ENCODE peak calls at places on chromosome 1, in ten cellular contexts. Q is pancreas; A is psoas muscle; C is heart right ventricle; Y is cardiac muscle cell; M is CD8-positive, alpha-beta memory T cell; P is RWPE2; I is endodermal cell; X is spleen; W is A549. F is an unnamed sample.

GRCh38 chr1:11616766-11617165 is 37.5 kb downstream of the FBXO2 start:
- DNase-seq in Q (no peak), A (no peak), C (no peak), Y (no peak), M (no peak), P (no peak), I (no peak), X (no peak), W (no peak), F (no peak)

GRCh38 chr1:64917328-64917861 is 49.0 kb downstream of the JAK1 start:
- DNase-seq in Q (no peak), A (peak), C (peak), Y (no peak), M (no peak), P (peak), I (peak), X (no peak), W (peak), F (no peak)

GRCh38 chr1:98292994-98293393 is 368.5 kb upstream of the SNX7 start:
- DNase-seq in Q (no peak), A (no peak), C (no peak), Y (no peak), M (no peak), P (no peak), I (no peak), X (no peak), W (peak), F (no peak)

GRCh38 chr1:17875882-17876280 is 120.7 kb downstream of the ACTL8 start:
- DNase-seq in Q (no peak), A (no peak), C (peak), Y (peak), M (no peak), P (peak), I (peak), X (peak), W (no peak), F (no peak)

GRCh38 chr1:161305872-161306519 is 3.8 kb downstream of the MPZ start:
- DNase-seq in Q (peak), A (peak), C (peak), Y (peak), M (peak), P (peak), I (peak), X (peak), W (no peak), F (peak)

GRCh38 chr1:200139661-200140250 is 112.2 kb downstream of the NR5A2 start:
- DNase-seq in Q (no peak), A (no peak), C (peak), Y (peak), M (no peak), P (no peak), I (no peak), X (no peak), W (peak), F (no peak)

GRCh38 chr1:171258429-171258828 is 10.1 kb downstream of the FMO1 start:
- DNase-seq in Q (no peak), A (no peak), C (no peak), Y (no peak), M (no peak), P (no peak), I (no peak), X (no peak), W (no peak), F (no peak)

GRCh38 chr1:231216515-231216914 is 24.5 kb upstream of the GNPAT start:
- DNase-seq in Q (no peak), A (no peak), C (no peak), Y (no peak), M (no peak), P (no peak), I (peak), X (peak), W (no peak), F (no peak)

GRCh38 chr1:162276493-162276892 is 100.2 kb downstream of the SPATA46 start:
- DNase-seq in Q (no peak), A (no peak), C (no peak), Y (peak), M (no peak), P (no peak), I (no peak), X (no peak), W (peak), F (no peak)

GRCh38 chr1:17881761-17882160 is 126.6 kb downstream of the ACTL8 start:
- DNase-seq in Q (no peak), A (no peak), C (no peak), Y (no peak), M (no peak), P (peak), I (peak), X (peak), W (no peak), F (no peak)

GRCh38 chr1:89949991-89950624 is 44.8 kb upstream of the ZNF326 start:
- DNase-seq in Q (no peak), A (no peak), C (no peak), Y (no peak), M (no peak), P (no peak), I (no peak), X (no peak), W (no peak), F (no peak)

GRCh38 chr1:232891656-232892317 is 58.6 kb upstream of the NTPCR start:
- DNase-seq in Q (no peak), A (no peak), C (no peak), Y (no peak), M (no peak), P (no peak), I (no peak), X (no peak), W (no peak), F (no peak)

GRCh38 chr1:203626910-203627246 is 246 bp downstream of the ATP2B4 start:
- DNase-seq in Q (peak), A (peak), C (no peak), Y (no peak), M (no peak), P (no peak), I (no peak), X (peak), W (no peak), F (no peak)

GRCh38 chr1:39625009-39625408 is 14.4 kb downstream of the HEYL start:
- DNase-seq in Q (no peak), A (no peak), C (no peak), Y (no peak), M (no peak), P (no peak), I (no peak), X (no peak), W (no peak), F (no peak)

GRCh38 chr1:39623053-39623452 is 16.4 kb downstream of the HEYL start:
- DNase-seq in Q (peak), A (peak), C (peak), Y (no peak), M (no peak), P (no peak), I (no peak), X (no peak), W (no peak), F (no peak)

GRCh38 chr1:39626646-39627045 is 12.8 kb downstream of the HEYL start:
- DNase-seq in Q (no peak), A (no peak), C (no peak), Y (no peak), M (no peak), P (no peak), I (no peak), X (no peak), W (no peak), F (no peak)

GRCh38 chr1:39628807-39629347 is 10.6 kb downstream of the HEYL start:
- DNase-seq in Q (no peak), A (no peak), C (no peak), Y (no peak), M (no peak), P (no peak), I (no peak), X (no peak), W (no peak), F (no peak)

DNA sequence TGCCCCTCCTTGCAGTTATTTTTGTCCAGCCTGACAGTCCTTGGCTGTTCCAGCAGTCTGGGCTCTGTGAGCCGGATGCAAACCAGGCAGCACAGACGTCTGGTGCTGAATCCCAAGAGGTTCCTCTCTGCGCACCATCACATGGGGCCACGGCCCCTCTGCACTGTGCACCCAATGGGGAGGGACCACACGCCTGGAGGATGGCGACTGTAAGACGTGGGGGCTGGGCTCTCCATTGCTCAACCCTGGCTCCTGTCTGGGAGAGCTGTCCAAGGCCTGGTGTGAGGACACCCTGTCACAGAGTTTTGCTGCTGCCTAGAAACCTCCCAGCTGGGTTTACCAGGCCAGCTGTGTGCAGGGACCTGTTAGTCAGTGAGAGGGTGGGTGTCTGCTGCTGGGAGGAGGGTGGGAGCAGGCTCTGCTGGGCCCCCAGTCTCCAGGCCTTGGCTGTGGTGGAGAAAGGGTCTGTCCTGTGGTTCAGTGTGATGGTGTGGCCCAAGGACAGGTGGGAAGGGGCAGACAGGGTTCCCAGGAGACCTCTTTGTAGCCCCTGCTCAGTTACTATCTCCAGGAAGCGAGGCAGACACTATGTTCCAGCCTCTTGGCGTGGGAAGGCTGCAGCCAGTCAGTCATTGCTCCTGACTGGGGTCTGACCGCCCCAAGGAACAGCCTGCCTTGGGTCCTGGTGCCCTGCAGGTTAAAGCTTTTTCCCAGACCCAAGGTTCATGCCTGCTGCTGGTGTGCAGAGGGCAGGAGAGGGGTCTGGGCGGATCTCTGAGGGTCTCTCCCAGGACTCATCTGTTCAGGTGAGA is 13.8 kb downstream of the HEYL start:
- DNase-seq in Q (peak), A (peak), C (peak), Y (peak), M (no peak), P (no peak), I (no peak), X (no peak), W (no peak), F (no peak)
- H3K27ac ChIP-seq in Q (no peak), A (peak), C (peak), Y (peak), M (no peak), P (no peak), I (no peak), X (peak), W (no peak), F (no peak)

GRCh38 chr1:33099290-33100118 is 18.6 kb downstream of the AZIN2 start:
- DNase-seq in Q (no peak), A (peak), C (peak), Y (peak), M (peak), P (peak), I (peak), X (peak), W (no peak), F (no peak)

GRCh38 chr1:33097762-33098161 is 16.8 kb downstream of the AZIN2 start:
- DNase-seq in Q (no peak), A (no peak), C (no peak), Y (no peak), M (no peak), P (no peak), I (no peak), X (no peak), W (no peak), F (no peak)

GRCh38 chr1:33096358-33097005 is 15.5 kb downstream of the AZIN2 start:
- DNase-seq in Q (no peak), A (no peak), C (peak), Y (no peak), M (no peak), P (no peak), I (no peak), X (no peak), W (no peak), F (no peak)

GRCh38 chr1:33097137-33097611 is 16.2 kb downstream of the AZIN2 start:
- DNase-seq in Q (no peak), A (no peak), C (no peak), Y (no peak), M (no peak), P (no peak), I (no peak), X (no peak), W (no peak), F (no peak)

GRCh38 chr1:33098371-33098770 is 17.4 kb downstream of the AZIN2 start:
- DNase-seq in Q (no peak), A (no peak), C (no peak), Y (no peak), M (no peak), P (no peak), I (no peak), X (no peak), W (no peak), F (no peak)
- H3K27ac ChIP-seq in Q (no peak), A (no peak), C (peak), Y (no peak), M (no peak), P (peak), I (no peak), X (peak), W (no peak), F (no peak)

GRCh38 chr1:62341120-62341519 is 21.9 kb upstream of the KANK4 start:
- DNase-seq in Q (no peak), A (no peak), C (no peak), Y (no peak), M (no peak), P (no peak), I (no peak), X (peak), W (no peak), F (no peak)
- H3K27ac ChIP-seq in Q (no peak), A (no peak), C (no peak), Y (no peak), M (no peak), P (no peak), I (no peak), X (no peak), W (no peak), F (no peak)

GRCh38 chr1:224339422-224340033 is 9.6 kb upstream of the NVL start:
- DNase-seq in Q (no peak), A (no peak), C (no peak), Y (no peak), M (no peak), P (no peak), I (no peak), X (no peak), W (no peak), F (no peak)
- H3K27ac ChIP-seq in Q (no peak), A (no peak), C (no peak), Y (no peak), M (no peak), P (no peak), I (no peak), X (no peak), W (peak), F (no peak)